ENCODE peak calls at places on chromosomes 3 and 15, in ten cellular contexts. N, L, C, V, W, G, Y, H, E and K are unnamed samples. For H3K4me1, the result is how much of the 10 kb centered on the place peaks cover.

GRCh38 chr3:64612082-64612860 is 75.5 kb downstream of the ADAMTS9 start:
- DNase-seq in N (no peak), L (no peak), C (no peak), V (no peak), W (peak), G (no peak), Y (no peak), H (no peak), E (no peak), K (peak)

GRCh38 chr3:55795296-55795695 is 308.2 kb upstream of the WNT5A start:
- DNase-seq in N (no peak), L (no peak), C (no peak), V (no peak), W (no peak), G (no peak), Y (no peak), H (no peak), E (no peak), K (no peak)

GRCh38 chr3:60854762-60855161 is 396.5 kb downstream of the FHIT start:
- DNase-seq in N (no peak), L (no peak), C (no peak), V (no peak), W (no peak), G (no peak), Y (no peak), H (no peak), E (no peak), K (no peak)

GRCh38 chr3:158683216-158683975 is 10.9 kb upstream of the LXN start:
- DNase-seq in N (no peak), L (no peak), C (no peak), V (no peak), W (no peak), G (no peak), Y (no peak), H (no peak), E (no peak), K (no peak)

GRCh38 chr3:116423945-116424344 is 21.3 kb downstream of the LSAMP start:
- DNase-seq in N (no peak), L (no peak), C (no peak), V (no peak), W (no peak), G (no peak), Y (no peak), H (no peak), E (no peak), K (no peak)

GRCh38 chr15:62985768-62986167 is 56.8 kb upstream of the TPM1 start:
- DNase-seq in N (no peak), L (no peak), C (no peak), V (no peak), W (no peak), G (no peak), Y (no peak), H (no peak), E (no peak), K (no peak)

GRCh38 chr3:17632401-17633100 is 109.9 kb downstream of the TBC1D5 start:
- DNase-seq in N (peak), L (no peak), C (no peak), V (no peak), W (peak), G (peak), Y (no peak), H (no peak), E (no peak), K (no peak)

GRCh38 chr15:41880156-41880877 is 13.5 kb downstream of the SPTBN5 start:
- DNase-seq in N (no peak), L (no peak), C (no peak), V (no peak), W (no peak), G (no peak), Y (no peak), H (no peak), E (no peak), K (no peak)

GRCh38 chr3:122973893-122974615 is 53.5 kb downstream of the SEMA5B start:
- DNase-seq in N (no peak), L (no peak), C (no peak), V (peak), W (no peak), G (no peak), Y (no peak), H (no peak), E (no peak), K (no peak)

GRCh38 chr15:43086551-43086950 is 19.3 kb downstream of the UBR1 start:
- DNase-seq in N (no peak), L (no peak), C (no peak), V (no peak), W (no peak), G (no peak), Y (no peak), H (no peak), E (no peak), K (no peak)

GRCh38 chr15:32003558-32003957 is 26.8 kb upstream of the CHRNA7 start:
- DNase-seq in N (no peak), L (no peak), C (no peak), V (no peak), W (no peak), G (no peak), Y (no peak), H (no peak), E (no peak), K (no peak)

GRCh38 chr3:28576590-28577220 is 228.1 kb upstream of the AZI2 start:
- DNase-seq in N (no peak), L (no peak), C (no peak), V (no peak), W (no peak), G (no peak), Y (no peak), H (no peak), E (peak), K (no peak)

GRCh38 chr3:106227068-106227467 is 358.3 kb upstream of the CBLB start:
- DNase-seq in N (no peak), L (no peak), C (no peak), V (no peak), W (no peak), G (no peak), Y (no peak), H (no peak), E (no peak), K (no peak)

GRCh38 chr15:67835349-67836133 is 4.3 kb downstream of the RNU6-1 start:
- DNase-seq in N (no peak), L (no peak), C (no peak), V (no peak), W (no peak), G (no peak), Y (no peak), H (no peak), E (peak), K (no peak)

GRCh38 chr15:82999426-82999825 is 12.0 kb downstream of the C15orf40 start:
- DNase-seq in N (no peak), L (no peak), C (no peak), V (no peak), W (no peak), G (no peak), Y (no peak), H (no peak), E (no peak), K (no peak)

GRCh38 chr3:182303169-182303568 is 490.1 kb upstream of the ATP11B start:
- DNase-seq in N (no peak), L (no peak), C (no peak), V (no peak), W (no peak), G (no peak), Y (no peak), H (no peak), E (no peak), K (no peak)

GRCh38 chr3:77320514-77320913 is 280.6 kb downstream of the ROBO2 start:
- DNase-seq in N (no peak), L (no peak), C (no peak), V (no peak), W (peak), G (peak), Y (no peak), H (no peak), E (no peak), K (peak)

GRCh38 chr3:182717216-182717615 is 76.1 kb upstream of the ATP11B start:
- DNase-seq in N (no peak), L (no peak), C (no peak), V (no peak), W (peak), G (no peak), Y (no peak), H (no peak), E (no peak), K (no peak)

GRCh38 chr15:99019558-99020540 is 12.3 kb upstream of the PGPEP1L start:
- DNase-seq in N (no peak), L (no peak), C (no peak), V (no peak), W (no peak), G (no peak), Y (no peak), H (no peak), E (no peak), K (no peak)

GRCh38 chr3:194585880-194586281 is 47.3 kb downstream of the TMEM44 start:
- DNase-seq in N (no peak), L (no peak), C (no peak), V (no peak), W (no peak), G (peak), Y (no peak), H (no peak), E (no peak), K (no peak)

GRCh38 chr3:126100216-126100615 is 16.3 kb upstream of the SLC41A3 start:
- DNase-seq in N (no peak), L (no peak), C (no peak), V (no peak), W (no peak), G (no peak), Y (no peak), H (no peak), E (no peak), K (no peak)

GRCh38 chr3:42067324-42067723 is 23.8 kb upstream of the TRAK1 start:
- DNase-seq in N (no peak), L (no peak), C (no peak), V (no peak), W (peak), G (peak), Y (no peak), H (no peak), E (no peak), K (no peak)

GRCh38 chr3:132245547-132245946 is 71.7 kb upstream of the ACP3 start:
- DNase-seq in N (no peak), L (no peak), C (no peak), V (no peak), W (peak), G (no peak), Y (no peak), H (peak), E (no peak), K (no peak)

GRCh38 chr15:29056839-29057450 is 171.2 kb downstream of the APBA2 start:
- DNase-seq in N (no peak), L (no peak), C (no peak), V (no peak), W (no peak), G (no peak), Y (no peak), H (no peak), E (no peak), K (no peak)

GRCh38 chr3:129584631-129585030 is 21.8 kb downstream of the PLXND1 start:
- DNase-seq in N (no peak), L (no peak), C (no peak), V (no peak), W (no peak), G (no peak), Y (no peak), H (no peak), E (no peak), K (no peak)

GRCh38 chr3:129587061-129587460 is 19.4 kb downstream of the PLXND1 start:
- DNase-seq in N (peak), L (no peak), C (no peak), V (no peak), W (no peak), G (no peak), Y (no peak), H (no peak), E (no peak), K (no peak)

GRCh38 chr3:129591932-129592331 is 14.5 kb downstream of the PLXND1 start:
- DNase-seq in N (no peak), L (no peak), C (no peak), V (no peak), W (no peak), G (no peak), Y (no peak), H (no peak), E (no peak), K (no peak)

GRCh38 chr3:129585949-129586657 is 20.4 kb downstream of the PLXND1 start:
- DNase-seq in N (no peak), L (no peak), C (no peak), V (no peak), W (no peak), G (no peak), Y (no peak), H (no peak), E (no peak), K (no peak)

DNA sequence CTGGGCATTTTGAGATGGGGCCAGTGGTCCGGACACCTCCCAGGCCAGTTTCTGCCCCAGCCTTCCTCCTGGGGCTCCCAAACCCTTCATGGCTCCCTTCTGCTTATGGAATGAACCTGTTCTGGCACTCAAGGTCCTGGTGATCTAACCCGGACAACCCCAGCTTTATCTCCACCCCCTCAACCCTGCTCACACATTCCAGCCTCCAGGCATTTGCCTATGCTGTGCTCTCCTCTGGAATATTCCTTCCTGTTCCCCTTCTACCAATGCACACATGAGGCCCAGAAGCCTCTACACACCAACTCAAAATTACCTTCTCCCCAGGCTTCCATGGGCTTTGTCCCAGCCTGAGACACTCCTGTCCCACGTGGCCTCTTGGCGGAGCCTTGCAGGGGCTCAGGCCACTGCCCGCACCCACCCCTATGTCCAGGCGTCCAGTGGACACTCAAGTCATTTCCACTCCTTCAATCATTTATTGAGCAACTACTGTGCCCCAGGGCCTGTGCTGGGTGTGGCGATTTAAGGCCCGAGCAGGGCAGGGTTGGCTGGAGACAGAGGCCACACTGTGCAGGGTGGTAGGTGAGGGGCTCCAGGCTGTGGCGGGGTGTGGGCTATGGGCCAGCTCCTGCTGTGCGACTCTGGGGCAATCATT is 18.8 kb downstream of the PLXND1 start:
- DNase-seq in N (no peak), L (no peak), C (no peak), V (no peak), W (no peak), G (no peak), Y (no peak), H (no peak), E (no peak), K (no peak)
- H3K4me1 ChIP-seq in N (under half), L (half or more), C (under half), V (half or more), W (under half), G (under half), Y (half or more), H (under half), E (under half), K (under half)

DNA sequence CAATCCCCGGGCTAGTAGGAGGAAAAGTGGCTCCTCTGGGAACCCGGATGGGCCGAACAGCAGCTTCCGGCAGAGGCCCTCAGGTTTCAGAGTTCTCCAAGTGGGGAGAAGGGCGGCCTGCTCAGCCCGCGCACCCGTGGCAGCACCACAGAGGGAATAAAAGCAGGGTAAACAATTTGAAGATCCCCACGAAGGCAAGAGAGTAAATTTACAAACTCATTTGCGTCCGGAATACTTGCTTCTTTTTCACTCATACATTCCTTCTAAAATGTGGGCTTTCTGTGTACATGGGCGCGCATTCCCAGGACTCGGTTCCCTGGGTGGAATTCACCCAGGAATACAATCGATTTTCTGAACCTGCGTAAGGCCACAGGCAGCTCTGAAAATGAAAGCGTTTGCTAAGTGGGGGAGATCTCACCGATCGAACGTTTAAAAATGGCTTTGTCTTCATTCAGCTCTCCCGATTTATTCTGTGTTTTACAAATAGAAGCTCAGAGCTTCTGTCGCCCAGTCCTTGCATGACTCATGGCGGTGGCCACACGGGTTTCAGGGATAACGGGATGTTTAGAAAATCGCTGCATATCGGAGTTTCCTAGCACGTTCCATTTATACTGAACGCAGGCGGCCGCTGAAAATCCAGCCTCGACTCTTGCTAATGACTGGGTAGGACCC is 74.0 kb upstream of the POLG start:
- DNase-seq in N (no peak), L (no peak), C (no peak), V (no peak), W (no peak), G (no peak), Y (no peak), H (no peak), E (no peak), K (no peak)
- H3K4me1 ChIP-seq in N (under half), L (under half), C (under half), V (under half), W (under half), G (under half), Y (under half), H (under half), E (under half), K (under half)

GRCh38 chr15:101452572-101452971 is 36.9 kb downstream of the PCSK6 start:
- DNase-seq in N (no peak), L (no peak), C (no peak), V (no peak), W (no peak), G (no peak), Y (no peak), H (no peak), E (no peak), K (no peak)
- H3K4me1 ChIP-seq in N (under half), L (under half), C (under half), V (half or more), W (under half), G (under half), Y (under half), H (under half), E (under half), K (under half)

GRCh38 chr3:127819086-127819485 is 3.2 kb downstream of the MGLL start:
- DNase-seq in N (no peak), L (no peak), C (no peak), V (no peak), W (no peak), G (peak), Y (peak), H (no peak), E (no peak), K (no peak)
- H3K4me1 ChIP-seq in N (half or more), L (under half), C (under half), V (half or more), W (under half), G (half or more), Y (half or more), H (under half), E (under half), K (half or more)

GRCh38 chr3:73068419-73068818 is 7.0 kb downstream of the EBLN2 start:
- DNase-seq in N (no peak), L (no peak), C (no peak), V (no peak), W (no peak), G (no peak), Y (no peak), H (no peak), E (no peak), K (no peak)
- H3K4me1 ChIP-seq in N (under half), L (under half), C (under half), V (half or more), W (under half), G (under half), Y (under half), H (under half), E (under half), K (under half)

GRCh38 chr3:71446260-71446659 is 137.3 kb downstream of the FOXP1 start:
- DNase-seq in N (no peak), L (no peak), C (no peak), V (no peak), W (no peak), G (no peak), Y (no peak), H (no peak), E (no peak), K (no peak)

GRCh38 chr3:71447197-71447596 is 136.3 kb downstream of the FOXP1 start:
- DNase-seq in N (no peak), L (no peak), C (no peak), V (no peak), W (no peak), G (no peak), Y (no peak), H (no peak), E (no peak), K (no peak)

GRCh38 chr3:71444861-71445259 is 138.7 kb downstream of the FOXP1 start:
- DNase-seq in N (no peak), L (no peak), C (no peak), V (no peak), W (peak), G (peak), Y (no peak), H (no peak), E (no peak), K (no peak)

GRCh38 chr3:71447803-71448202 is 135.7 kb downstream of the FOXP1 start:
- DNase-seq in N (no peak), L (no peak), C (no peak), V (no peak), W (no peak), G (no peak), Y (no peak), H (no peak), E (no peak), K (no peak)

DNA sequence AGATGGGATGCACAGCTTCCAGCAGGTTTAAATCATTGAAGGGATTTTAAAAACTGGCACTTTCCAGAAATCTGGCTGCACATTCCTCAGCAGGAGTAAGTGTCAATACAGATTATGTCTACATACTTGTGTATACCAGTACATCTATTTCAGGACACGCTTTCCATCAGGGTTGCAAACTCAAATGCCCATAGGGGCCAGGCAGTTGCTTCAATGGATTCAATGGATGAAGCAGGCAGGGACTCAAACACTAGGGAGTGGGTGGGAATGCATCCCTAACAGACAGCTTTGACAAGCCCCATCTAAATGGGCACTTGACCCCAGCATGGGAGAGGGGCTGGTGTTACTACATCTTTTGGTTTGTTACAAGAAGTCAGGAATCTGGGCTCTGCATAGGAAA is 136.8 kb downstream of the FOXP1 start:
- DNase-seq in N (no peak), L (no peak), C (no peak), V (no peak), W (no peak), G (no peak), Y (no peak), H (no peak), E (no peak), K (no peak)
- H3K4me1 ChIP-seq in N (under half), L (under half), C (under half), V (half or more), W (half or more), G (half or more), Y (half or more), H (under half), E (under half), K (under half)